ENCODE peak calls at places on chromosome 21, in six cellular contexts. One of them, this sample, is unnamed.

GRCh38 chr21:14862794-14863720 is 201.7 kb downstream of the NRIP1 start:
- DNase-seq in tibial artery: no peak
- DNase-seq in sigmoid colon: no peak
- DNase-seq in pancreas: no peak
- DNase-seq in endodermal cell: no peak
- DNase-seq in ovary: no peak
- DNase-seq in this sample: no peak

GRCh38 chr21:21851205-21851604 is 853.0 kb downstream of the NCAM2 start:
- DNase-seq in tibial artery: no peak
- DNase-seq in sigmoid colon: no peak
- DNase-seq in pancreas: no peak
- DNase-seq in endodermal cell: no peak
- DNase-seq in ovary: no peak
- DNase-seq in this sample: no peak

GRCh38 chr21:26652891-26653290 is 79.8 kb upstream of the CYYR1 start:
- DNase-seq in tibial artery: no peak
- DNase-seq in sigmoid colon: no peak
- DNase-seq in pancreas: no peak
- DNase-seq in endodermal cell: no peak
- DNase-seq in ovary: no peak
- DNase-seq in this sample: no peak

GRCh38 chr21:44013380-44014088 is 1.4 kb downstream of the TRAPPC10 start:
- DNase-seq in tibial artery: no peak
- DNase-seq in sigmoid colon: no peak
- DNase-seq in pancreas: no peak
- DNase-seq in endodermal cell: no peak
- DNase-seq in ovary: no peak
- DNase-seq in this sample: no peak

GRCh38 chr21:25772680-25773079 is 37.9 kb downstream of the GABPA start:
- DNase-seq in tibial artery: no peak
- DNase-seq in sigmoid colon: no peak
- DNase-seq in pancreas: no peak
- DNase-seq in endodermal cell: no peak
- DNase-seq in ovary: no peak
- DNase-seq in this sample: no peak

GRCh38 chr21:18772404-18772803 is 368.8 kb upstream of the TMPRSS15 start:
- DNase-seq in tibial artery: no peak
- DNase-seq in sigmoid colon: no peak
- DNase-seq in pancreas: no peak
- DNase-seq in endodermal cell: no peak
- DNase-seq in ovary: no peak
- DNase-seq in this sample: no peak

GRCh38 chr21:26177187-26177586 is 6.6 kb upstream of the APP start:
- DNase-seq in tibial artery: no peak
- DNase-seq in sigmoid colon: no peak
- DNase-seq in pancreas: no peak
- DNase-seq in endodermal cell: no peak
- DNase-seq in ovary: no peak
- DNase-seq in this sample: no peak

GRCh38 chr21:34120867-34121266 is 47.5 kb downstream of the MRPS6 start:
- DNase-seq in tibial artery: no peak
- DNase-seq in sigmoid colon: no peak
- DNase-seq in pancreas: no peak
- DNase-seq in endodermal cell: no peak
- DNase-seq in ovary: no peak
- DNase-seq in this sample: no peak

GRCh38 chr21:17501107-17502006 is 11.5 kb upstream of the CXADR start:
- DNase-seq in tibial artery: no peak
- DNase-seq in sigmoid colon: no peak
- DNase-seq in pancreas: no peak
- DNase-seq in endodermal cell: no peak
- DNase-seq in ovary: no peak
- DNase-seq in this sample: no peak

GRCh38 chr21:44454747-44455523 is at the start of gene LRRC3:
- DNase-seq in tibial artery: peak
- DNase-seq in sigmoid colon: peak
- DNase-seq in pancreas: peak
- DNase-seq in endodermal cell: peak
- DNase-seq in ovary: peak
- DNase-seq in this sample: peak

GRCh38 chr21:16954787-16955186 is 558.1 kb upstream of the CXADR start:
- DNase-seq in tibial artery: no peak
- DNase-seq in sigmoid colon: no peak
- DNase-seq in pancreas: no peak
- DNase-seq in endodermal cell: no peak
- DNase-seq in ovary: no peak
- DNase-seq in this sample: no peak

GRCh38 chr21:34075760-34076159 is 2.4 kb downstream of the MRPS6 start:
- DNase-seq in tibial artery: no peak
- DNase-seq in sigmoid colon: no peak
- DNase-seq in pancreas: no peak
- DNase-seq in endodermal cell: no peak
- DNase-seq in ovary: no peak
- DNase-seq in this sample: no peak

GRCh38 chr21:33198346-33199135 is 31.2 kb upstream of the IFNAR2 start:
- DNase-seq in tibial artery: no peak
- DNase-seq in sigmoid colon: peak
- DNase-seq in pancreas: no peak
- DNase-seq in endodermal cell: no peak
- DNase-seq in ovary: no peak
- DNase-seq in this sample: peak

GRCh38 chr21:15514073-15514946 is 215.5 kb upstream of the USP25 start:
- DNase-seq in tibial artery: no peak
- DNase-seq in sigmoid colon: no peak
- DNase-seq in pancreas: no peak
- DNase-seq in endodermal cell: no peak
- DNase-seq in ovary: no peak
- DNase-seq in this sample: no peak

GRCh38 chr21:44317871-44318270 is 18.0 kb downstream of the PFKL start:
- DNase-seq in tibial artery: no peak
- DNase-seq in sigmoid colon: no peak
- DNase-seq in pancreas: no peak
- DNase-seq in endodermal cell: no peak
- DNase-seq in ovary: no peak
- DNase-seq in this sample: no peak

GRCh38 chr21:37712204-37712934 is 203.9 kb downstream of the KCNJ6 start:
- DNase-seq in tibial artery: peak
- DNase-seq in sigmoid colon: no peak
- DNase-seq in pancreas: peak
- DNase-seq in endodermal cell: peak
- DNase-seq in ovary: no peak
- DNase-seq in this sample: peak

GRCh38 chr21:25171438-25171837 is 435.8 kb downstream of the MRPL39 start:
- DNase-seq in tibial artery: no peak
- DNase-seq in sigmoid colon: no peak
- DNase-seq in pancreas: no peak
- DNase-seq in endodermal cell: no peak
- DNase-seq in ovary: no peak
- DNase-seq in this sample: no peak

GRCh38 chr21:34205811-34206635 is 132.6 kb downstream of the MRPS6 start:
- DNase-seq in tibial artery: no peak
- DNase-seq in sigmoid colon: no peak
- DNase-seq in pancreas: no peak
- DNase-seq in endodermal cell: no peak
- DNase-seq in ovary: no peak
- DNase-seq in this sample: no peak

GRCh38 chr21:27570306-27570868 is 603.5 kb upstream of the ADAMTS5 start:
- DNase-seq in tibial artery: peak
- DNase-seq in sigmoid colon: peak
- DNase-seq in pancreas: no peak
- DNase-seq in endodermal cell: no peak
- DNase-seq in ovary: peak
- DNase-seq in this sample: no peak

GRCh38 chr21:20646431-20646830 is 351.8 kb upstream of the NCAM2 start:
- DNase-seq in tibial artery: no peak
- DNase-seq in sigmoid colon: no peak
- DNase-seq in pancreas: no peak
- DNase-seq in endodermal cell: no peak
- DNase-seq in ovary: no peak
- DNase-seq in this sample: no peak

GRCh38 chr21:17513214-17514123 is 626 bp downstream of the CXADR start:
- DNase-seq in tibial artery: no peak
- DNase-seq in sigmoid colon: no peak
- DNase-seq in pancreas: peak
- DNase-seq in endodermal cell: peak
- DNase-seq in ovary: no peak
- DNase-seq in this sample: peak

GRCh38 chr21:43882952-43883492 is 18.0 kb downstream of the AGPAT3 start:
- DNase-seq in tibial artery: peak
- DNase-seq in sigmoid colon: no peak
- DNase-seq in pancreas: peak
- DNase-seq in endodermal cell: no peak
- DNase-seq in ovary: no peak
- DNase-seq in this sample: no peak

GRCh38 chr21:28771790-28772501 is 220.7 kb downstream of the LTN1 start:
- DNase-seq in tibial artery: no peak
- DNase-seq in sigmoid colon: no peak
- DNase-seq in pancreas: no peak
- DNase-seq in endodermal cell: no peak
- DNase-seq in ovary: no peak
- DNase-seq in this sample: no peak

GRCh38 chr21:15754640-15755039 is 24.9 kb downstream of the USP25 start:
- DNase-seq in tibial artery: no peak
- DNase-seq in sigmoid colon: no peak
- DNase-seq in pancreas: no peak
- DNase-seq in endodermal cell: no peak
- DNase-seq in ovary: no peak
- DNase-seq in this sample: no peak

GRCh38 chr21:17802568-17802967 is 16.6 kb downstream of the C21orf91 start:
- DNase-seq in tibial artery: no peak
- DNase-seq in sigmoid colon: no peak
- DNase-seq in pancreas: no peak
- DNase-seq in endodermal cell: no peak
- DNase-seq in ovary: no peak
- DNase-seq in this sample: no peak

GRCh38 chr21:44880762-44881585 is 7.5 kb upstream of the PTTG1IP start:
- DNase-seq in tibial artery: no peak
- DNase-seq in sigmoid colon: peak
- DNase-seq in pancreas: no peak
- DNase-seq in endodermal cell: no peak
- DNase-seq in ovary: no peak
- DNase-seq in this sample: no peak

GRCh38 chr21:28705616-28706015 is 287.1 kb downstream of the LTN1 start:
- DNase-seq in tibial artery: no peak
- DNase-seq in sigmoid colon: no peak
- DNase-seq in pancreas: no peak
- DNase-seq in endodermal cell: no peak
- DNase-seq in ovary: no peak
- DNase-seq in this sample: no peak

GRCh38 chr21:17688912-17689874 is 76.5 kb upstream of the BTG3 start:
- DNase-seq in tibial artery: no peak
- DNase-seq in sigmoid colon: no peak
- DNase-seq in pancreas: no peak
- DNase-seq in endodermal cell: peak
- DNase-seq in ovary: peak
- DNase-seq in this sample: peak

GRCh38 chr21:44038063-44038462 is 26.0 kb downstream of the TRAPPC10 start:
- DNase-seq in tibial artery: no peak
- DNase-seq in sigmoid colon: no peak
- DNase-seq in pancreas: no peak
- DNase-seq in endodermal cell: no peak
- DNase-seq in ovary: no peak
- DNase-seq in this sample: no peak

GRCh38 chr21:41676198-41676597 is 90.7 kb downstream of the RIPK4 start:
- DNase-seq in tibial artery: no peak
- DNase-seq in sigmoid colon: no peak
- DNase-seq in pancreas: no peak
- DNase-seq in endodermal cell: no peak
- DNase-seq in ovary: no peak
- DNase-seq in this sample: no peak
- H3K27ac ChIP-seq in tibial artery: no peak
- H3K27ac ChIP-seq in sigmoid colon: no peak
- H3K27ac ChIP-seq in pancreas: no peak
- H3K27ac ChIP-seq in endodermal cell: no peak
- H3K27ac ChIP-seq in ovary: no peak
- H3K27ac ChIP-seq in this sample: no peak

GRCh38 chr21:41884501-41885030 is 5.4 kb upstream of the PRDM15 start:
- DNase-seq in tibial artery: no peak
- DNase-seq in sigmoid colon: no peak
- DNase-seq in pancreas: no peak
- DNase-seq in endodermal cell: peak
- DNase-seq in ovary: no peak
- DNase-seq in this sample: no peak
- H3K27ac ChIP-seq in tibial artery: no peak
- H3K27ac ChIP-seq in sigmoid colon: no peak
- H3K27ac ChIP-seq in pancreas: no peak
- H3K27ac ChIP-seq in endodermal cell: no peak
- H3K27ac ChIP-seq in ovary: no peak
- H3K27ac ChIP-seq in this sample: no peak

DNA sequence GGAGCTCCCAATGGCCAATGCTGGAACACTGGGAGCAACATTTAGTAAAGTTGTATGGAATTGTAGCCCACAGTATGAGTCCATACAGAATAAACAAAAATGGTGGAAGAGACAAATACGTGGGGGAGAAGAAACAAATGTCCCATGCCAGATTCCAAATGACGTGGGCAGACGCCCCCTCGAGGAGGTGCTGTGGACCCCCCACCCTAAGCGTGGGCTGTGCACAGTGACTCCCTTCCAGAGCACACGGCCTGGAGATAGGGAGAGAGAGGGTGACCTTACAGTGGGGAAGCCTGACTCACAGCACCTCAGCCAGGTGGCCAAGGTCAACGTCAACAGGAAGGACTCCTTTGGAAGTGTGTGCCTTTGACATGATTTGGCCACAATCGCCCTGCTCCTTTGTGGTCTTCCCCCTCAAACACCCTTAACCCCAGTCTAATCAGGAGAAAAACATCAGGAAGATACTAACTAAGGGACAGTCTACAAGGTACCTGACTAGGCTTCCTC is 13.7 kb upstream of the PDE9A start:
- DNase-seq in tibial artery: no peak
- DNase-seq in sigmoid colon: no peak
- DNase-seq in pancreas: no peak
- DNase-seq in endodermal cell: no peak
- DNase-seq in ovary: no peak
- DNase-seq in this sample: no peak
- H3K27ac ChIP-seq in tibial artery: no peak
- H3K27ac ChIP-seq in sigmoid colon: no peak
- H3K27ac ChIP-seq in pancreas: no peak
- H3K27ac ChIP-seq in endodermal cell: no peak
- H3K27ac ChIP-seq in ovary: no peak
- H3K27ac ChIP-seq in this sample: no peak

DNA sequence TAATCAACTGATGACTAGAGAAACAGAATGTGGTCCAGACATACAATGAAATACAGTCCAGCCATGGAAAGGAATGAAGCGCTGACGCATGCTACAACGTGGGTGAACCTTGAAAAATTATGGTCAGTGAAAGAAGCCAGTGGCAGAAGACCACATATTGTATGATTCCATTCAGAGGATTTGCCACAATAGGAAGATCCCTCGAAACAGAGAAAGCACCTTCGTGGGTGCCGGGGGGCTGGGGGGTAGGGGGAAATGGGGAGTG is 106.6 kb downstream of the ETS2 start:
- DNase-seq in tibial artery: no peak
- DNase-seq in sigmoid colon: no peak
- DNase-seq in pancreas: no peak
- DNase-seq in endodermal cell: no peak
- DNase-seq in ovary: no peak
- DNase-seq in this sample: no peak
- H3K27ac ChIP-seq in tibial artery: peak
- H3K27ac ChIP-seq in sigmoid colon: peak
- H3K27ac ChIP-seq in pancreas: peak
- H3K27ac ChIP-seq in endodermal cell: no peak
- H3K27ac ChIP-seq in ovary: peak
- H3K27ac ChIP-seq in this sample: no peak

GRCh38 chr21:31294691-31295090 is 49.4 kb downstream of the TIAM1 start:
- DNase-seq in tibial artery: no peak
- DNase-seq in sigmoid colon: no peak
- DNase-seq in pancreas: no peak
- DNase-seq in endodermal cell: no peak
- DNase-seq in ovary: no peak
- DNase-seq in this sample: no peak
- H3K27ac ChIP-seq in tibial artery: no peak
- H3K27ac ChIP-seq in sigmoid colon: no peak
- H3K27ac ChIP-seq in pancreas: no peak
- H3K27ac ChIP-seq in endodermal cell: no peak
- H3K27ac ChIP-seq in ovary: no peak
- H3K27ac ChIP-seq in this sample: no peak